ENCODE peak calls at places on chromosomes 1 and 21, in seven cellular contexts. One of them, this sample, is unnamed.

GRCh38 chr21:42541618-42542017 is 28.0 kb downstream of the SLC37A1 start:
- DNase-seq in IMR-90: no peak
- DNase-seq in lower lobe of right lung: no peak
- DNase-seq in fibroblast of lung: no peak
- DNase-seq in PC-3: no peak
- DNase-seq in AG04450: no peak
- DNase-seq in right atrium auricular region: no peak
- DNase-seq in this sample: no peak

GRCh38 chr1:172460901-172461315 is 17.0 kb upstream of the PIGC start:
- DNase-seq in IMR-90: no peak
- DNase-seq in lower lobe of right lung: no peak
- DNase-seq in fibroblast of lung: peak; percentile 36
- DNase-seq in PC-3: peak; percentile 73
- DNase-seq in AG04450: no peak
- DNase-seq in right atrium auricular region: no peak
- DNase-seq in this sample: no peak

GRCh38 chr1:193025218-193025617 is 33.9 kb downstream of the UCHL5 start:
- DNase-seq in IMR-90: no peak
- DNase-seq in lower lobe of right lung: no peak
- DNase-seq in fibroblast of lung: no peak
- DNase-seq in PC-3: no peak
- DNase-seq in AG04450: no peak
- DNase-seq in right atrium auricular region: no peak
- DNase-seq in this sample: no peak

GRCh38 chr1:202479630-202480029 is 131.1 kb downstream of the PPP1R12B start:
- DNase-seq in IMR-90: no peak
- DNase-seq in lower lobe of right lung: no peak
- DNase-seq in fibroblast of lung: no peak
- DNase-seq in PC-3: no peak
- DNase-seq in AG04450: no peak
- DNase-seq in right atrium auricular region: no peak
- DNase-seq in this sample: no peak

GRCh38 chr1:151326619-151327222 is 495 bp downstream of the PI4KB start:
- DNase-seq in IMR-90: peak; percentile 49
- DNase-seq in lower lobe of right lung: peak; percentile 74
- DNase-seq in fibroblast of lung: peak; percentile 42
- DNase-seq in PC-3: peak; percentile 33
- DNase-seq in AG04450: no peak
- DNase-seq in right atrium auricular region: peak; percentile 68
- DNase-seq in this sample: peak; percentile 38

GRCh38 chr21:15706686-15707085 is 23.1 kb upstream of the USP25 start:
- DNase-seq in IMR-90: peak; percentile 97
- DNase-seq in lower lobe of right lung: no peak
- DNase-seq in fibroblast of lung: peak; percentile 98
- DNase-seq in PC-3: peak; percentile 99
- DNase-seq in AG04450: peak; percentile 88
- DNase-seq in right atrium auricular region: no peak
- DNase-seq in this sample: peak; percentile 32

GRCh38 chr1:176517484-176517883 is 54.5 kb downstream of the PAPPA2 start:
- DNase-seq in IMR-90: no peak
- DNase-seq in lower lobe of right lung: no peak
- DNase-seq in fibroblast of lung: peak; percentile 43
- DNase-seq in PC-3: peak; percentile 11
- DNase-seq in AG04450: no peak
- DNase-seq in right atrium auricular region: no peak
- DNase-seq in this sample: no peak

GRCh38 chr1:81549588-81550127 is 251.1 kb upstream of the ADGRL2 start:
- DNase-seq in IMR-90: peak; percentile 52
- DNase-seq in lower lobe of right lung: no peak
- DNase-seq in fibroblast of lung: peak; percentile 35
- DNase-seq in PC-3: peak; percentile 74
- DNase-seq in AG04450: peak; percentile 4
- DNase-seq in right atrium auricular region: no peak
- DNase-seq in this sample: no peak

GRCh38 chr1:207644852-207645631 is at the start of gene CR1L:
- DNase-seq in IMR-90: peak; percentile 27
- DNase-seq in lower lobe of right lung: peak; percentile 88
- DNase-seq in fibroblast of lung: peak; percentile 54
- DNase-seq in PC-3: peak; percentile 46
- DNase-seq in AG04450: no peak
- DNase-seq in right atrium auricular region: peak; percentile 68
- DNase-seq in this sample: peak; percentile 80

GRCh38 chr1:93034397-93034796 is 44.7 kb upstream of the MTF2 start:
- DNase-seq in IMR-90: no peak
- DNase-seq in lower lobe of right lung: no peak
- DNase-seq in fibroblast of lung: no peak
- DNase-seq in PC-3: no peak
- DNase-seq in AG04450: no peak
- DNase-seq in right atrium auricular region: no peak
- DNase-seq in this sample: no peak
- H3K27ac ChIP-seq in IMR-90: no peak overlapping the region
- H3K27ac ChIP-seq in lower lobe of right lung: no peak overlapping the region
- H3K27ac ChIP-seq in fibroblast of lung: no peak overlapping the region
- H3K27ac ChIP-seq in PC-3: no peak overlapping the region
- H3K27ac ChIP-seq in AG04450: no peak overlapping the region
- H3K27ac ChIP-seq in right atrium auricular region: no peak overlapping the region
- H3K27ac ChIP-seq in this sample: no peak overlapping the region

DNA sequence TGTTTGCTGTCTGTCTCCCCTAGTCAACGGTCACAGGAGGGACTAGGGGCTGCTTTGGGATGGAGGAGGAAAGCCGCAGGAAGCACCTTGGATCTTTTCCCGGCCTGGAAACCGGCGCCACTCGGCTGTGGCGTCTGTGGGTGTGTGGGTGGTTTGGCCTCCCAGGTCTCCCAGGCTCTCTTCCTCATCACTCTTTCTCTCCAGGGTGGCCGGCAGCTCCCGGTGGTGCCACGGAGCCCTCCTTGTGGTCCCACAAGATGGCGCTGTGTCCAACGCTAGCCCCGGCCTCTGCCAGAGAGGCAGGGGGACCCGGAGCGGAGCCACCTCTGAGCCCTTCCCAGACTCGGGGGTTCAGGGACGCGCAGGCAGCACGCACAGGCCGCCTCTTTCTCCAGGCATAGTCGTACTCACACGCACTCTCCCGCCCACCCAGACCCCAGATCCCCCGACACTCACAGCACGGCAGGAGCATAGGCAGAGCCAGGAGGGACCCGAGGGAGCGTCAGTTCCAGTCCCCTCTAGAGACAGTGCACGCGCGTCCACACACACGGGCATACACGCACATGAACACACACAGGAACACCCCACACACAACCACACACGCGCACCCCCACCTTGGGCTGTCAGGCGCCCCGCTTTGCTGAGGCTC is 31.2 kb downstream of the CDCP2 start:
- DNase-seq in IMR-90: peak; percentile 82
- DNase-seq in lower lobe of right lung: peak; percentile 77
- DNase-seq in fibroblast of lung: peak; percentile 90
- DNase-seq in PC-3: peak; percentile 63
- DNase-seq in AG04450: peak; percentile 37
- DNase-seq in right atrium auricular region: peak; percentile 83
- DNase-seq in this sample: peak; percentile 84
- H3K4me3 ChIP-seq in IMR-90: peak overlapping the region; percentile 13
- H3K4me3 ChIP-seq in lower lobe of right lung: peak overlapping the region; percentile 28
- H3K4me3 ChIP-seq in fibroblast of lung: no peak overlapping the region
- H3K4me3 ChIP-seq in PC-3: peak overlapping the region; percentile 51
- H3K4me3 ChIP-seq in AG04450: peak overlapping the region; percentile 34
- H3K4me3 ChIP-seq in right atrium auricular region: no peak overlapping the region
- H3K4me3 ChIP-seq in this sample: peak overlapping the region; percentile 22

DNA sequence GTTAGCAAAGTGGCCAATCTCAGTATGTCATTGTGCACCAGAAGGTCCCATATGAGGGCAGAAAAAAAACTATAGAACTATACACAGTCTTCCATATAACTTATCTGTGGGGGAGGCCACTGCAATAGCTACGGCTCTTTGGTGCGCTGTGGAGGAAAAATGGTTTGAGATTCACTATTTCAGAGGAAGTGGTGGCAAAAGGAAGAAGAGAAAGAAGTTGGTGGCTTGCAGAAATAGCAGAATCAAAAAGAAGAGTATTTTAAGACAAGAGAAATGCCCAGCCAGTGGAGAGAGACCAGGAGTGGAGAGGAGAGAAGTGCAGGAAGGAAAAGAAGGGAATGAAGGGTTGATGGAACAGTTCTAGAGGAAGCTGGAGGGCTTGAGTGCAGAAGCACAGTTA is 64.7 kb downstream of the RUNX1 start:
- DNase-seq in IMR-90: no peak
- DNase-seq in lower lobe of right lung: no peak
- DNase-seq in fibroblast of lung: no peak
- DNase-seq in PC-3: no peak
- DNase-seq in AG04450: no peak
- DNase-seq in right atrium auricular region: no peak
- DNase-seq in this sample: no peak
- H3K27ac ChIP-seq in IMR-90: no peak overlapping the region
- H3K27ac ChIP-seq in lower lobe of right lung: no peak overlapping the region
- H3K27ac ChIP-seq in fibroblast of lung: no peak overlapping the region
- H3K27ac ChIP-seq in PC-3: peak overlapping the region; percentile 91
- H3K27ac ChIP-seq in AG04450: no peak overlapping the region
- H3K27ac ChIP-seq in right atrium auricular region: no peak overlapping the region
- H3K27ac ChIP-seq in this sample: no peak overlapping the region

GRCh38 chr1:243267346-243268283 is 11.8 kb downstream of the SDCCAG8 start:
- DNase-seq in IMR-90: no peak
- DNase-seq in lower lobe of right lung: peak; percentile 79
- DNase-seq in fibroblast of lung: no peak
- DNase-seq in PC-3: peak; percentile 51
- DNase-seq in AG04450: no peak
- DNase-seq in right atrium auricular region: no peak
- DNase-seq in this sample: no peak
- H3K4me3 ChIP-seq in IMR-90: no peak overlapping the region
- H3K4me3 ChIP-seq in lower lobe of right lung: peak overlapping the region; percentile 2
- H3K4me3 ChIP-seq in fibroblast of lung: no peak overlapping the region
- H3K4me3 ChIP-seq in PC-3: peak overlapping the region; percentile 50
- H3K4me3 ChIP-seq in AG04450: no peak overlapping the region
- H3K4me3 ChIP-seq in right atrium auricular region: no peak overlapping the region
- H3K4me3 ChIP-seq in this sample: no peak overlapping the region

GRCh38 chr1:157404063-157404501 is 148.2 kb downstream of the FCRL5 start:
- DNase-seq in IMR-90: no peak
- DNase-seq in lower lobe of right lung: no peak
- DNase-seq in fibroblast of lung: no peak
- DNase-seq in PC-3: no peak
- DNase-seq in AG04450: no peak
- DNase-seq in right atrium auricular region: no peak
- DNase-seq in this sample: no peak

GRCh38 chr1:157400766-157401165 is 151.5 kb downstream of the FCRL5 start:
- DNase-seq in IMR-90: no peak
- DNase-seq in lower lobe of right lung: no peak
- DNase-seq in fibroblast of lung: no peak
- DNase-seq in PC-3: no peak
- DNase-seq in AG04450: no peak
- DNase-seq in right atrium auricular region: no peak
- DNase-seq in this sample: no peak

GRCh38 chr1:157403608-157404007 is 148.7 kb downstream of the FCRL5 start:
- DNase-seq in IMR-90: no peak
- DNase-seq in lower lobe of right lung: no peak
- DNase-seq in fibroblast of lung: no peak
- DNase-seq in PC-3: no peak
- DNase-seq in AG04450: no peak
- DNase-seq in right atrium auricular region: no peak
- DNase-seq in this sample: no peak

GRCh38 chr1:157404614-157405013 is 147.7 kb downstream of the FCRL5 start:
- DNase-seq in IMR-90: no peak
- DNase-seq in lower lobe of right lung: no peak
- DNase-seq in fibroblast of lung: no peak
- DNase-seq in PC-3: no peak
- DNase-seq in AG04450: no peak
- DNase-seq in right atrium auricular region: no peak
- DNase-seq in this sample: no peak

DNA sequence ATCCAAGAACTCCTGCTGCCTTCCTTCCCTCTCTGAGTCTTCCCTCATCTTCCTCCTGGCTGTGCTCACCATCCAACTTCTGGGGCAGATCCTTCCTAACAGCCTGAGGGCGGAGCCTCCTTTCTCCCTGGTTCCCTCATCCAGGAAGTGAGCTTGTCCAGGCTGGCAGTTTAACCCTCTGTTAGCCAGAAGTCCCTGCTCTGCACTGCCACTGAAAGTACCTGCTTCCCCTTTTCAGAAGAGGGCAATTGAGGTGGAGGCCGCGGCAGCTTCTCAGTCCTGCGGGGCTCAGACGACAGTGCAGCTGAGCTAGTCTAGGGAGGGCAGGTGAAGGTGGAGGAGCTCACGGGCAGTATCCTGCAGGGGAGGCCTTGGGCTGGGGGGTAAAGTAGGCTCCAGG is 149.1 kb downstream of the FCRL5 start:
- DNase-seq in IMR-90: no peak
- DNase-seq in lower lobe of right lung: no peak
- DNase-seq in fibroblast of lung: no peak
- DNase-seq in PC-3: peak; percentile 31
- DNase-seq in AG04450: no peak
- DNase-seq in right atrium auricular region: no peak
- DNase-seq in this sample: no peak
- H3K27ac ChIP-seq in IMR-90: no peak overlapping the region
- H3K27ac ChIP-seq in lower lobe of right lung: peak overlapping the region; percentile 41
- H3K27ac ChIP-seq in fibroblast of lung: no peak overlapping the region
- H3K27ac ChIP-seq in PC-3: no peak overlapping the region
- H3K27ac ChIP-seq in AG04450: no peak overlapping the region
- H3K27ac ChIP-seq in right atrium auricular region: no peak overlapping the region
- H3K27ac ChIP-seq in this sample: no peak overlapping the region

GRCh38 chr1:43348809-43349593 is 9.8 kb upstream of the CDC20 start:
- DNase-seq in IMR-90: no peak
- DNase-seq in lower lobe of right lung: peak; percentile 94
- DNase-seq in fibroblast of lung: peak; percentile 79
- DNase-seq in PC-3: peak; percentile 91
- DNase-seq in AG04450: no peak
- DNase-seq in right atrium auricular region: peak; percentile 78
- DNase-seq in this sample: peak; percentile 96

GRCh38 chr1:43349594-43350306 is 9.0 kb upstream of the CDC20 start:
- DNase-seq in IMR-90: peak; percentile 92
- DNase-seq in lower lobe of right lung: no peak
- DNase-seq in fibroblast of lung: peak; percentile 95
- DNase-seq in PC-3: peak; percentile 82
- DNase-seq in AG04450: peak; percentile 80
- DNase-seq in right atrium auricular region: no peak
- DNase-seq in this sample: no peak

GRCh38 chr1:43350976-43351375 is 7.8 kb upstream of the CDC20 start:
- DNase-seq in IMR-90: no peak
- DNase-seq in lower lobe of right lung: no peak
- DNase-seq in fibroblast of lung: no peak
- DNase-seq in PC-3: no peak
- DNase-seq in AG04450: no peak
- DNase-seq in right atrium auricular region: no peak
- DNase-seq in this sample: no peak

GRCh38 chr1:43346636-43347035 is 9.0 kb downstream of the MPL start:
- DNase-seq in IMR-90: no peak
- DNase-seq in lower lobe of right lung: no peak
- DNase-seq in fibroblast of lung: no peak
- DNase-seq in PC-3: no peak
- DNase-seq in AG04450: no peak
- DNase-seq in right atrium auricular region: no peak
- DNase-seq in this sample: peak; percentile 13

GRCh38 chr1:43348343-43348808 is 10.4 kb upstream of the CDC20 start:
- DNase-seq in IMR-90: no peak
- DNase-seq in lower lobe of right lung: no peak
- DNase-seq in fibroblast of lung: no peak
- DNase-seq in PC-3: no peak
- DNase-seq in AG04450: no peak
- DNase-seq in right atrium auricular region: no peak
- DNase-seq in this sample: no peak
- H3K4me3 ChIP-seq in IMR-90: no peak overlapping the region
- H3K4me3 ChIP-seq in lower lobe of right lung: peak overlapping the region; percentile 62
- H3K4me3 ChIP-seq in fibroblast of lung: peak overlapping the region; percentile 30
- H3K4me3 ChIP-seq in PC-3: peak overlapping the region; percentile 70
- H3K4me3 ChIP-seq in AG04450: peak overlapping the region; percentile 52
- H3K4me3 ChIP-seq in right atrium auricular region: peak overlapping the region; percentile 41
- H3K4me3 ChIP-seq in this sample: peak overlapping the region; percentile 54

This sample was measured in stomach.